ENCODE peak calls at places on chromosomes 11 and 22, in nine cellular contexts. S, H, Y, B, Z, J, A, I and L are unnamed samples.

GRCh38 chr11:99257131-99257530 is 236.4 kb downstream of the CNTN5 start:
- ATAC-seq in S (no peak), H (no peak), Y (no peak), B (no peak), Z (no peak), J (no peak), A (no peak), I (no peak), L (no peak)

GRCh38 chr11:77090373-77091111 is 12.1 kb upstream of the OMP start:
- ATAC-seq in S (no peak), H (no peak), Y (no peak), B (no peak), Z (no peak), J (no peak), A (no peak), I (peak), L (no peak)

GRCh38 chr11:45260047-45260446 is 26.1 kb downstream of the SYT13 start:
- ATAC-seq in S (no peak), H (no peak), Y (no peak), B (no peak), Z (no peak), J (no peak), A (no peak), I (no peak), L (no peak)

GRCh38 chr11:68412593-68413475 is 47.7 kb upstream of the PPP6R3 start:
- ATAC-seq in S (peak), H (no peak), Y (peak), B (no peak), Z (peak), J (no peak), A (peak), I (peak), L (peak)

GRCh38 chr22:49057910-49058309 is 769.8 kb downstream of the BRD1 start:
- ATAC-seq in S (no peak), H (no peak), Y (no peak), B (no peak), Z (no peak), J (no peak), A (no peak), I (no peak), L (no peak)

GRCh38 chr11:69136471-69136870 is 19.3 kb upstream of the SMIM38 start:
- ATAC-seq in S (no peak), H (no peak), Y (no peak), B (no peak), Z (no peak), J (no peak), A (no peak), I (no peak), L (no peak)

GRCh38 chr11:65077466-65077865 is 6.4 kb downstream of the CDCA5 start:
- ATAC-seq in S (no peak), H (no peak), Y (no peak), B (no peak), Z (no peak), J (no peak), A (no peak), I (no peak), L (no peak)

GRCh38 chr11:126352934-126353801 is 2.3 kb upstream of the ST3GAL4 start:
- ATAC-seq in S (peak), H (no peak), Y (no peak), B (no peak), Z (no peak), J (no peak), A (no peak), I (peak), L (no peak)

GRCh38 chr11:65981101-65981740 is 19.7 kb downstream of the SART1 start:
- ATAC-seq in S (no peak), H (no peak), Y (no peak), B (no peak), Z (no peak), J (no peak), A (peak), I (no peak), L (no peak)

GRCh38 chr11:70364745-70365535 is 33.4 kb upstream of the CTTN start:
- ATAC-seq in S (peak), H (no peak), Y (no peak), B (peak), Z (peak), J (no peak), A (no peak), I (peak), L (no peak)

GRCh38 chr22:31212783-31213626 is 907 bp downstream of the LIMK2 start:
- ATAC-seq in S (no peak), H (peak), Y (no peak), B (no peak), Z (no peak), J (no peak), A (no peak), I (no peak), L (no peak)

GRCh38 chr11:130653838-130654601 is 205.6 kb downstream of the ADAMTS15 start:
- ATAC-seq in S (no peak), H (peak), Y (peak), B (no peak), Z (no peak), J (peak), A (peak), I (no peak), L (peak)

GRCh38 chr11:11505190-11505589 is 116.6 kb downstream of the GALNT18 start:
- ATAC-seq in S (no peak), H (no peak), Y (no peak), B (no peak), Z (no peak), J (no peak), A (no peak), I (no peak), L (no peak)

GRCh38 chr11:79122759-79123158 is 318.1 kb downstream of the TENM4 start:
- ATAC-seq in S (no peak), H (no peak), Y (no peak), B (no peak), Z (no peak), J (no peak), A (no peak), I (no peak), L (no peak)

GRCh38 chr11:23569547-23569946 is 709.3 kb upstream of the CCDC179 start:
- ATAC-seq in S (no peak), H (no peak), Y (no peak), B (no peak), Z (no peak), J (no peak), A (no peak), I (no peak), L (no peak)

GRCh38 chr22:41757507-41757906 is 43.0 kb upstream of the CCDC134 start:
- ATAC-seq in S (no peak), H (no peak), Y (no peak), B (no peak), Z (no peak), J (no peak), A (no peak), I (no peak), L (no peak)

GRCh38 chr11:114746013-114746412 is 67.7 kb downstream of the NXPE2 start:
- ATAC-seq in S (no peak), H (no peak), Y (no peak), B (no peak), Z (no peak), J (no peak), A (no peak), I (no peak), L (no peak)

GRCh38 chr22:38782402-38783094 is 11.4 kb downstream of the DNAL4 start:
- ATAC-seq in S (peak), H (peak), Y (no peak), B (no peak), Z (no peak), J (no peak), A (no peak), I (no peak), L (no peak)

GRCh38 chr22:40300884-40301672 is 45.2 kb upstream of the ADSL start:
- ATAC-seq in S (peak), H (no peak), Y (no peak), B (no peak), Z (no peak), J (no peak), A (no peak), I (peak), L (no peak)

GRCh38 chr11:7575841-7576451 is 62.1 kb downstream of the PPFIBP2 start:
- ATAC-seq in S (peak), H (peak), Y (no peak), B (peak), Z (no peak), J (no peak), A (peak), I (no peak), L (no peak)

GRCh38 chr22:32910358-32910757 is 108.9 kb downstream of the TIMP3 start:
- ATAC-seq in S (no peak), H (no peak), Y (no peak), B (no peak), Z (no peak), J (no peak), A (no peak), I (no peak), L (no peak)